ENCODE peak calls at places on chromosomes 11 and 22, in five cellular contexts. P is stimulated activated CD4-positive, alpha-beta T cell treated with anti-CD3 and anti-CD28 coated beads, Interleukin-4, amount 100 ng/mL, for 1 hour; I is AG09309; X is HFFc6; U is T-helper 1 cell. H is an unnamed sample.

GRCh38 chr11:36404831-36405230 is 105.2 kb downstream of the TRAF6 start:
- DNase-seq in I (no peak), U (no peak), P (no peak), X (no peak), H (no peak)

GRCh38 chr11:61972796-61973602 is 5.6 kb upstream of the FTH1 start:
- DNase-seq in U (no peak), P (no peak), I (peak), X (peak), H (peak)

GRCh38 chr11:113505541-113506375 is 30.6 kb upstream of the DRD2 start:
- DNase-seq in U (no peak), P (no peak), I (peak), X (no peak), H (peak)

GRCh38 chr22:40826984-40827741 is 8.0 kb upstream of the SLC25A17 start:
- DNase-seq in P (no peak), X (no peak), U (no peak), I (no peak), H (no peak)

GRCh38 chr11:28836285-28837081 is 728.3 kb downstream of the METTL15 start:
- DNase-seq in U (no peak), P (no peak), I (peak), X (peak), H (peak)

GRCh38 chr11:131696584-131697120 is 326.2 kb downstream of the NTM start:
- DNase-seq in I (no peak), X (no peak), U (no peak), P (no peak), H (no peak)

GRCh38 chr11:121237686-121238658 is 54.6 kb upstream of the SC5D start:
- DNase-seq in P (no peak), I (peak), U (no peak), X (peak), H (peak)

GRCh38 chr22:50169774-50170341 is 673 bp upstream of the PANX2 start:
- DNase-seq in I (no peak), P (peak), U (no peak), X (no peak), H (peak)

GRCh38 chr11:70064011-70064725 is 13.9 kb upstream of the ANO1 start:
- DNase-seq in U (no peak), P (no peak), I (no peak), X (no peak), H (no peak)

GRCh38 chr11:1847006-1847735 is 5.7 kb upstream of the LSP1 start:
- DNase-seq in P (no peak), I (no peak), U (no peak), X (no peak), H (no peak)

H was measured in H4.